ENCODE peak calls at places on chromosomes 3 and 15, in eight cellular contexts. U is sigmoid colon, A is stomach, Z is breast epithelium, W is transverse colon, O is suprapubic skin, D is endothelial cell of umbilical vein, I is spleen. T is an unnamed sample.

GRCh38 chr15:50181983-50182232 is at the start of gene SLC27A2:
- DNase-seq in O (no peak), I (no peak), Z (no peak), D (no peak), A (peak; percentile 46), U (no peak), W (peak; percentile 70), T (no peak)

GRCh38 chr3:194505791-194506415 is 19.1 kb upstream of the ATP13A3 start:
- DNase-seq in A (no peak), I (no peak), O (no peak), W (no peak), Z (no peak), U (no peak), D (no peak), T (no peak)

GRCh38 chr15:98800437-98801233 is 152.3 kb downstream of the IGF1R start:
- DNase-seq in A (peak; percentile 48), O (no peak), W (peak; percentile 47), U (peak; percentile 71), Z (no peak), D (peak; percentile 98), I (no peak), T (no peak)

GRCh38 chr3:121411554-121411953 is 134.2 kb downstream of the POLQ start:
- DNase-seq in O (no peak), Z (no peak), I (no peak), W (no peak), D (no peak), A (no peak), U (no peak), T (no peak)

GRCh38 chr15:36896949-36897348 is 203.4 kb downstream of the MEIS2 start:
- DNase-seq in D (no peak), Z (no peak), U (no peak), O (no peak), W (no peak), I (no peak), A (no peak), T (no peak)

GRCh38 chr3:65619391-65620298 is 419.1 kb downstream of the MAGI1 start:
- DNase-seq in Z (no peak), W (no peak), D (peak; percentile 89), U (no peak), A (no peak), O (no peak), I (no peak), T (no peak)

GRCh38 chr3:194740859-194741486 is 55.3 kb downstream of the FAM43A start:
- DNase-seq in A (no peak), D (peak; percentile 93), I (no peak), O (no peak), Z (no peak), U (no peak), W (no peak), T (no peak)

GRCh38 chr15:41648770-41649169 is 11.4 kb upstream of the MGA start:
- DNase-seq in U (no peak), D (no peak), A (no peak), Z (no peak), O (no peak), I (no peak), W (no peak), T (no peak)

GRCh38 chr15:39976291-39977274 is 42.7 kb downstream of the EIF2AK4 start:
- DNase-seq in A (peak; percentile 28), D (peak; percentile 70), I (peak; percentile 76), U (peak; percentile 82), O (no peak), W (peak; percentile 51), Z (peak; percentile 63), T (peak; percentile 31)

GRCh38 chr15:50925281-50925680 is 16.8 kb downstream of the AP4E1 start:
- DNase-seq in I (no peak), U (no peak), Z (no peak), A (no peak), O (no peak), D (no peak), W (no peak), T (no peak)

DNA sequence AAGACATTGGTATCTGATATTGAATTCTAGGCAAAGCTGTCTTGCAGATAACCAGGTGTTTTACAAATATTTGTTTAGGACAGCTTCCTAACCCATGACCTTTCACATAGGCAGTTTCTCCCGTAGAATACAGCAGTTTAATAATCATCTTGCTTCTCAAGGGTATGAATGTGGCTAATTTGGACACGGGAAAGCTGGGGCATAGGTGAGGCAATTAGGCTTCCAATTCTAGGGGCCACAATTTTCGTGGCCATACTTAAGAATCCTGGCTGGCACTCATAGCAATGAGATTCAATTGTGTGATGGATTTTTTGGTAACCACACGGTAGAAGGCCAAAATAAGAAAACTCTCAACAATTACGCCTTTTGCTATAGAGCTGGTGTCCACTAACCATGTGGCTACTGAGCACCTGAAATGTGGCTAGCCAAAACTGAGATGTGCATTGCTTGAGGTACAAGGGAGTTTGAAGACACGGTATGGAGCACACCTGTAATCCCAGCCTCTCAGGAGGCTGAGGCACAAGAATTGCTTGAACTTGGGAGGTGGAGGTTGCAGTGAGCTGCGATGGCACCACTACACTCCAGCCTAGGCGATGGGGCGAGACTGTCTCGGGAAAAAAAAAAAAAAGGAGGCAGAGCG is 34.4 kb downstream of the TFRC start:
- DNase-seq in D (no peak), Z (no peak), W (no peak), I (no peak), U (no peak), A (no peak), O (no peak), T (no peak)
- TF ChIP-seq POLR2AphosphoS5 in D (no peak), Z (no peak), W (no peak), I (no peak), U (no peak), A (no peak), O (no peak), T (peak; percentile 60)

GRCh38 chr3:161793194-161793825 is 296.7 kb downstream of the OTOL1 start:
- DNase-seq in A (no peak), W (no peak), U (no peak), D (no peak), I (no peak), Z (no peak), O (no peak), T (no peak)
- TF ChIP-seq POLR2A in A (no peak), W (no peak), U (no peak), D (no peak), I (no peak), Z (no peak), O (no peak), T (no peak)

GRCh38 chr3:130892759-130893239 is 1.1 kb upstream of the ATP2C1 start:
- DNase-seq in D (no peak), Z (no peak), O (no peak), U (peak; percentile 77), W (peak; percentile 75), I (no peak), A (peak; percentile 74), T (peak; percentile 22)
- TF ChIP-seq POLR2AphosphoS5 in D (no peak), Z (peak; percentile 18), O (no peak), U (no peak), W (no peak), I (no peak), A (no peak), T (no peak)

GRCh38 chr15:52291204-52291603 is 4.4 kb downstream of the MYO5C start:
- DNase-seq in D (no peak), I (no peak), Z (no peak), O (no peak), A (no peak), W (no peak), U (no peak), T (peak; percentile 25)

GRCh38 chr15:52294881-52295420 is 653 bp downstream of the MYO5C start:
- DNase-seq in A (no peak), I (peak; percentile 70), O (no peak), Z (no peak), U (no peak), W (no peak), D (peak; percentile 19), T (no peak)

GRCh38 chr15:52292780-52293392 is 2.7 kb downstream of the MYO5C start:
- DNase-seq in O (no peak), W (no peak), A (no peak), Z (no peak), D (no peak), I (peak; percentile 68), U (no peak), T (no peak)

GRCh38 chr15:52290800-52291199 is 4.8 kb downstream of the MYO5C start:
- DNase-seq in A (no peak), I (no peak), Z (no peak), O (no peak), W (no peak), U (no peak), D (no peak), T (no peak)

GRCh38 chr15:52295421-52295991 is at the start of gene MYO5C:
- DNase-seq in D (peak; percentile 95), I (peak; percentile 88), O (peak; percentile 88), U (peak; percentile 77), A (peak; percentile 95), W (peak; percentile 91), Z (peak; percentile 94), T (peak; percentile 28)
- TF ChIP-seq POLR2A in D (no peak), I (no peak), O (no peak), U (no peak), A (no peak), W (peak; percentile 83), Z (peak; percentile 67), T (no peak)

GRCh38 chr3:134466366-134466765 is 19.4 kb downstream of the ANAPC13 start:
- DNase-seq in O (no peak), U (no peak), A (no peak), I (no peak), Z (no peak), D (no peak), W (no peak), T (no peak)

GRCh38 chr3:134460965-134461364 is 24.8 kb downstream of the ANAPC13 start:
- DNase-seq in U (no peak), W (no peak), A (no peak), Z (no peak), O (no peak), D (no peak), I (no peak), T (no peak)

GRCh38 chr3:134464693-134465385 is 20.9 kb downstream of the ANAPC13 start:
- DNase-seq in W (no peak), D (no peak), O (no peak), Z (no peak), A (no peak), U (no peak), I (no peak), T (no peak)

GRCh38 chr3:134462236-134463059 is 23.3 kb downstream of the ANAPC13 start:
- DNase-seq in U (no peak), I (no peak), O (no peak), W (no peak), D (peak; percentile 33), A (no peak), Z (no peak), T (no peak)

GRCh38 chr3:134463676-134464611 is 21.8 kb downstream of the ANAPC13 start:
- DNase-seq in O (peak; percentile 90), W (peak; percentile 58), Z (peak; percentile 62), D (no peak), I (no peak), A (no peak), U (peak; percentile 94), T (no peak)
- TF ChIP-seq POLR2AphosphoS5 in O (no peak), W (peak; percentile 48), Z (peak; percentile 81), D (no peak), I (no peak), A (peak; percentile 28), U (peak; percentile 28), T (no peak)

GRCh38 chr3:51382076-51382745 is 2.9 kb upstream of the MANF start:
- DNase-seq in A (no peak), O (peak; percentile 67), W (no peak), D (no peak), Z (no peak), I (no peak), U (no peak), T (no peak)
- TF ChIP-seq POLR2A in A (no peak), O (no peak), W (no peak), D (no peak), Z (no peak), I (no peak), U (no peak), T (no peak)

GRCh38 chr15:74412159-74412558 is 21.6 kb downstream of the SEMA7A start:
- DNase-seq in W (no peak), I (no peak), Z (no peak), U (no peak), O (no peak), A (no peak), D (no peak), T (no peak)
- TF ChIP-seq POLR2AphosphoS5 in W (no peak), I (peak; percentile 65), Z (no peak), U (no peak), O (no peak), A (no peak), D (no peak), T (no peak)